ENCODE peak calls at places on chromosomes 7 and 10, in seven cellular contexts. X, W, Y, K, D, S and V are unnamed samples.

GRCh38 chr10:36182059-36182654 is 540.1 kb upstream of the FZD8 start:
- DNase-seq in X (no peak), W (no peak), Y (no peak), K (no peak), D (no peak), S (no peak), V (no peak)

GRCh38 chr10:31353574-31353973 is 34.6 kb downstream of the ZEB1 start:
- DNase-seq in X (no peak), W (no peak), Y (no peak), K (peak), D (no peak), S (no peak), V (peak)

GRCh38 chr10:127313996-127314700 is 117.8 kb upstream of the INSYN2A start:
- DNase-seq in X (no peak), W (no peak), Y (no peak), K (no peak), D (no peak), S (no peak), V (no peak)

GRCh38 chr7:45088821-45089313 is at the start of gene NACAD:
- DNase-seq in X (no peak), W (no peak), Y (peak), K (peak), D (no peak), S (peak), V (no peak)

GRCh38 chr10:68586622-68587325 is 26.6 kb downstream of the TET1 start:
- DNase-seq in X (no peak), W (no peak), Y (no peak), K (peak), D (no peak), S (no peak), V (peak)

GRCh38 chr7:44787041-44787440 is 9.4 kb upstream of the PPIA start:
- DNase-seq in X (no peak), W (no peak), Y (peak), K (no peak), D (no peak), S (no peak), V (no peak)

GRCh38 chr10:80357804-80358125 is 1.2 kb downstream of the DYDC2 start:
- DNase-seq in X (no peak), W (no peak), Y (no peak), K (no peak), D (no peak), S (no peak), V (no peak)

GRCh38 chr7:20407585-20408466 is 77.1 kb downstream of the ITGB8 start:
- DNase-seq in X (no peak), W (no peak), Y (no peak), K (peak), D (no peak), S (no peak), V (no peak)

GRCh38 chr7:27670177-27670576 is 7.5 kb upstream of the HIBADH start:
- DNase-seq in X (no peak), W (no peak), Y (no peak), K (no peak), D (no peak), S (no peak), V (no peak)

GRCh38 chr7:51317582-51317910 is 937 bp upstream of the COBL start:
- DNase-seq in X (no peak), W (no peak), Y (no peak), K (no peak), D (no peak), S (no peak), V (no peak)
- H3K4me3 ChIP-seq in X (no peak), W (no peak), Y (no peak), K (no peak), D (peak), S (no peak), V (no peak)

GRCh38 chr7:22176791-22177412 is 180.1 kb downstream of the RAPGEF5 start:
- DNase-seq in X (no peak), W (no peak), Y (no peak), K (no peak), D (no peak), S (no peak), V (no peak)

GRCh38 chr7:22179442-22179879 is 177.5 kb downstream of the RAPGEF5 start:
- DNase-seq in X (no peak), W (no peak), Y (no peak), K (no peak), D (no peak), S (no peak), V (no peak)

GRCh38 chr7:22173884-22174573 is 182.9 kb downstream of the RAPGEF5 start:
- DNase-seq in X (no peak), W (no peak), Y (no peak), K (no peak), D (no peak), S (no peak), V (no peak)

GRCh38 chr7:22178735-22179134 is 178.2 kb downstream of the RAPGEF5 start:
- DNase-seq in X (no peak), W (no peak), Y (no peak), K (no peak), D (no peak), S (no peak), V (no peak)

GRCh38 chr7:22174574-22174953 is 182.4 kb downstream of the RAPGEF5 start:
- DNase-seq in X (no peak), W (no peak), Y (no peak), K (no peak), D (no peak), S (no peak), V (no peak)
- TF ChIP-seq CTCF in X (no peak), W (no peak), Y (no peak), K (no peak), D (no peak), S (no peak), V (no peak)

DNA sequence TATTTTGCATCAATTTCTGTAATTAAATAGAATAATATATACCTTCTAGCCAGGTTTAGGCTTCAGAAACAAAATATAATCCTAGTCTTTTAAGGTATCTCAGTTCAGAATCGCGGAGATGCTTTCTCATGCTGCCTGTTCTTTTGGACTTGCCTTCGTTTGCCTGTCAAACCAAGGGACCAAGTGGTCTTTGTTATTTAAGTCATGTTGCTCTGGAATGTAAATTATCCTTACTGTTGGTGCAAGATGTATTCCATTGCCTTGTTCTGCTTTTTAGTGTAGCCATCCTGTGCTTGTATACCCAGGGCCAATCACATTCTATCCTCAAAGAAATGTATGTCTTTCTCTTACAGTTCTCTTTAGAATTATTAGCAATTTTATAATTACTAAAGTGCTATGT is 1.1 kb upstream of the GIMAP4 start:
- DNase-seq in X (no peak), W (no peak), Y (no peak), K (no peak), D (no peak), S (no peak), V (no peak)
- H3K4me3 ChIP-seq in X (no peak), W (no peak), Y (no peak), K (no peak), D (no peak), S (no peak), V (no peak)

GRCh38 chr7:43589133-43589478 is 6.2 kb downstream of the STK17A start:
- DNase-seq in X (no peak), W (no peak), Y (no peak), K (no peak), D (no peak), S (no peak), V (no peak)
- TF ChIP-seq CTCF in X (no peak), W (no peak), Y (no peak), K (no peak), D (no peak), S (no peak), V (no peak)

GRCh38 chr7:130366561-130366960 is 13.7 kb upstream of the CPA1 start:
- DNase-seq in X (no peak), W (peak), Y (peak), K (peak), D (peak), S (no peak), V (no peak)
- H3K4me3 ChIP-seq in X (no peak), W (no peak), Y (no peak), K (no peak), D (no peak), S (no peak), V (no peak)

GRCh38 chr10:101011517-101012423 is 12.2 kb downstream of the LZTS2 start:
- DNase-seq in X (no peak), W (no peak), Y (peak), K (peak), D (no peak), S (no peak), V (no peak)
- TF ChIP-seq CTCF in X (no peak), W (no peak), Y (no peak), K (peak), D (peak), S (no peak), V (peak)

DNA sequence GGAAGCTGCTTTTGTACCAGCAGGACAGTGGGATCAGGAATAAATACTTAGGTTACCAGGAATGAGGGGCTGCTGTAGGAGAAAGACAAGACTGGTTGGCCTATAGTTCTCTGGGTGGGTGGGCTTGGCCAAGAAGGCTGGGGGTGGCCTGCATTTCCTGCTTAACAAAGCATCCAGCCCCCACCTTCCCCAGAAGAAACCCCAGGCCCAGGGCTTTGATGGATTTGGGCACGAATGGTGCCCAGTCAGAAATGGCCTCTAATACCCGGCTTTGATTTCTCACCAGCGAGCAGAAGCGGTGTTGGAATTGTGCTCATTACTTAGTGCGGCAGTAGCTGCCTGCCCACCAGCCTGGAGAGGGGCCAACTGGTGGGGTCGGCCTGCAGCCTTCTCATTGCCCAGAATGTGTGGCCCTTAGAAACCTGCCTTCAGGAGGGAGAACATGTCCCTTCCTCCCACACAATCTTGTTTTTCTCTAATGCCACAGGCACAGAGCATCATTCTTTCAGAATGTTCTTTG is 2.3 kb downstream of the UNC5B start:
- DNase-seq in X (no peak), W (peak), Y (peak), K (no peak), D (no peak), S (no peak), V (no peak)
- H3K4me3 ChIP-seq in X (peak), W (no peak), Y (no peak), K (no peak), D (no peak), S (no peak), V (peak)

DNA sequence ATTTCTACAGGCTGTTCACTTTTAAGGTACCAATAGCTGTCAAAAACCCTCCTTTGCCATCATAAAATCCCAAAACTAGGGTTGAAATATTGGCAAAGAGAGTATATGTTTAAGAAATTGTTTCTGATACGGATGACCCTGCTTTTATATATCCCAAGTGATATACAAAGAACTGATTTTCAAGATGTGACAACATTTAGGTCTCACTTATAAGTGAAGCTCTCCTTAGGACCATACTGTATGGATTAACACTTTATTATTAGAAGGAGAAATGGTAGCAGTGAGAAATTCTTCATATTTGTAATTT is 11.0 kb upstream of the CRPPA start:
- DNase-seq in X (no peak), W (no peak), Y (no peak), K (no peak), D (no peak), S (no peak), V (no peak)
- TF ChIP-seq CTCF in X (no peak), W (no peak), Y (no peak), K (no peak), D (no peak), S (no peak), V (no peak)

GRCh38 chr7:155303039-155303593 is 5.4 kb downstream of the INSIG1 start:
- DNase-seq in X (no peak), W (peak), Y (no peak), K (no peak), D (peak), S (no peak), V (no peak)

GRCh38 chr7:155298288-155298833 is 683 bp downstream of the INSIG1 start:
- DNase-seq in X (peak), W (no peak), Y (no peak), K (no peak), D (peak), S (no peak), V (no peak)

GRCh38 chr7:155298834-155299538 is 1.3 kb downstream of the INSIG1 start:
- DNase-seq in X (peak), W (peak), Y (peak), K (peak), D (peak), S (peak), V (peak)

GRCh38 chr7:155299539-155300202 is 2.0 kb downstream of the INSIG1 start:
- DNase-seq in X (peak), W (no peak), Y (no peak), K (no peak), D (no peak), S (no peak), V (no peak)

GRCh38 chr7:155300641-155301452 is 3.2 kb downstream of the INSIG1 start:
- DNase-seq in X (peak), W (no peak), Y (no peak), K (no peak), D (peak), S (no peak), V (no peak)
- H3K4me3 ChIP-seq in X (no peak), W (no peak), Y (no peak), K (no peak), D (peak), S (no peak), V (peak)